ENCODE peak calls at places on chromosomes 7 and 10, in four cellular contexts. B is stimulated activated CD4-positive, alpha-beta T cell treated with anti-CD3 and anti-CD28 coated beads, Interleukin-12 subunit alpha, Interleukin-12 subunit beta, amount 100 ng/mL, for 4 hours; U is left lung; R is type B pancreatic cell. K is an unnamed sample.

GRCh38 chr10:131652416-131652815 is 248.4 kb upstream of the PPP2R2D start:
- DNase-seq in B (no peak), U (no peak), R (no peak), K (no peak)

GRCh38 chr10:97498841-97499560 is at the start of gene UBTD1:
- DNase-seq in B (peak), U (peak), R (no peak), K (no peak)

GRCh38 chr10:71359364-71360046 is 37.2 kb upstream of the CDH23 start:
- DNase-seq in B (no peak), U (peak), R (no peak), K (no peak)

GRCh38 chr7:80136276-80137045 is 1.8 kb downstream of the GNAI1 start:
- DNase-seq in B (no peak), U (no peak), R (no peak), K (no peak)

GRCh38 chr7:26399309-26399610 is 107.6 kb downstream of the SNX10 start:
- DNase-seq in B (no peak), U (peak), R (no peak), K (no peak)

GRCh38 chr7:37052673-37053072 is 328.4 kb upstream of the AOAH start:
- DNase-seq in B (no peak), U (no peak), R (no peak), K (no peak)

GRCh38 chr10:97319671-97320479 is 804 bp downstream of the FRAT1 start:
- DNase-seq in B (peak), U (peak), R (peak), K (no peak)

GRCh38 chr10:22851865-22852239 is 76.0 kb upstream of the ARMC3 start:
- DNase-seq in B (no peak), U (no peak), R (no peak), K (no peak)

GRCh38 chr7:620885-621284 is 101.2 kb upstream of the PDGFA start:
- DNase-seq in B (no peak), U (no peak), R (no peak), K (no peak)